ENCODE peak calls at places on chromosome 1, in five cellular contexts. G is AG10803; B is stimulated activated CD4-positive, alpha-beta T cell treated with anti-CD3 and anti-CD28 coated beads, Interleukin-12 subunit alpha, Interleukin-12 subunit beta, amount 100 ng/mL, for 4 hours; K is Calu3; T is CD4-positive, CD25-positive, alpha-beta regulatory T cell. F is an unnamed sample.

GRCh38 chr1:65979145-65979544 is 186.4 kb downstream of the PDE4B start:
- DNase-seq in T (no peak), K (peak), G (no peak), B (no peak), F (no peak)

GRCh38 chr1:93171549-93172050 is 8.6 kb downstream of the TMED5 start:
- DNase-seq in T (no peak), G (no peak), B (no peak), K (no peak), F (peak)

GRCh38 chr1:234701737-234702341 is 91.9 kb upstream of the IRF2BP2 start:
- DNase-seq in K (no peak), G (no peak), T (no peak), B (no peak), F (no peak)

GRCh38 chr1:199422206-199422605 is 605.3 kb upstream of the NR5A2 start:
- DNase-seq in K (peak), T (no peak), G (peak), B (no peak), F (peak)

GRCh38 chr1:61825398-61825797 is 83.1 kb downstream of the PATJ start:
- DNase-seq in B (no peak), G (peak), K (no peak), T (no peak), F (no peak)

GRCh38 chr1:232474821-232475220 is 155.1 kb downstream of the SIPA1L2 start:
- DNase-seq in T (no peak), B (no peak), K (no peak), G (no peak), F (no peak)

GRCh38 chr1:62744594-62745577 is 39.0 kb upstream of the ATG4C start:
- DNase-seq in K (no peak), T (no peak), B (no peak), G (no peak), F (no peak)

GRCh38 chr1:70072239-70072751 is 133.1 kb downstream of the LRRC40 start:
- DNase-seq in B (no peak), G (peak), K (no peak), T (no peak), F (peak)

GRCh38 chr1:114181356-114181755 is 27.7 kb upstream of the SYT6 start:
- DNase-seq in K (no peak), G (no peak), B (no peak), T (no peak), F (no peak)